ENCODE peak calls at places on chromosomes 4 and X, in six cellular contexts. T is GM12878, I is A549, S is endothelial cell of umbilical vein, X is HepG2, M is K562. V is an unnamed sample.
A peak's percentile ranks its signal among the peaks of the same experiment; 100 is the strongest.

GRCh38 chr4:27198246-27198645 is 337.6 kb downstream of the STIM2 start:
- DNase-seq in T (no peak), I (no peak), S (no peak), X (no peak), M (no peak), V (no peak)

GRCh38 chrX:135170468-135170867 is 730 bp downstream of the CT55 start:
- DNase-seq in T (no peak), I (no peak), S (no peak), X (no peak), M (peak; percentile 12), V (no peak)

GRCh38 chrX:99091459-99091858 is 1318.6 kb downstream of the PCDH19 start:
- DNase-seq in T (no peak), I (no peak), S (no peak), X (no peak), M (no peak), V (no peak)

GRCh38 chrX:72020788-72021187 is 110.1 kb downstream of the NHSL2 start:
- DNase-seq in T (peak; percentile 26), I (no peak), S (no peak), X (no peak), M (no peak), V (peak; percentile 11)

GRCh38 chr4:73451404-73451803 is 15.4 kb downstream of the AFP start:
- DNase-seq in T (no peak), I (no peak), S (no peak), X (no peak), M (no peak), V (no peak)

GRCh38 chr4:148574502-148574901 is 132.3 kb upstream of the NR3C2 start:
- DNase-seq in T (no peak), I (no peak), S (no peak), X (no peak), M (no peak), V (no peak)

GRCh38 chr4:4203688-4204400 is 22.9 kb downstream of the OTOP1 start:
- DNase-seq in T (no peak), I (no peak), S (no peak), X (no peak), M (no peak), V (no peak)

GRCh38 chr4:147136308-147136707 is 190.6 kb upstream of the TTC29 start:
- DNase-seq in T (no peak), I (no peak), S (no peak), X (no peak), M (no peak), V (no peak)

GRCh38 chr4:176001171-176002006 is 64.3 kb upstream of the WDR17 start:
- DNase-seq in T (no peak), I (peak; percentile 5), S (peak; percentile 28), X (no peak), M (no peak), V (no peak)

GRCh38 chr4:37885496-37885895 is 5.4 kb upstream of the TBC1D1 start:
- DNase-seq in T (no peak), I (no peak), S (no peak), X (no peak), M (no peak), V (peak; percentile 54)

GRCh38 chr4:124433500-124433899 is 279.0 kb downstream of the ANKRD50 start:
- DNase-seq in T (no peak), I (no peak), S (peak; percentile 76), X (no peak), M (no peak), V (no peak)

GRCh38 chr4:88442636-88443260 is 14.2 kb upstream of the HERC5 start:
- DNase-seq in T (no peak), I (no peak), S (no peak), X (no peak), M (peak; percentile 11), V (peak; percentile 21)

GRCh38 chr4:56235714-56236113 is 151.6 kb downstream of the AASDH start:
- DNase-seq in T (no peak), I (no peak), S (no peak), X (no peak), M (no peak), V (no peak)

GRCh38 chr4:117560329-117560728 is 474.0 kb upstream of the NDST3 start:
- DNase-seq in T (no peak), I (no peak), S (peak; percentile 11), X (no peak), M (no peak), V (peak; percentile 6)

GRCh38 chr4:123234966-123235365 is 161.6 kb upstream of the SPRY1 start:
- DNase-seq in T (no peak), I (no peak), S (no peak), X (no peak), M (no peak), V (no peak)

GRCh38 chrX:45762699-45763647 is 562.3 kb upstream of the DIPK2B start:
- DNase-seq in T (peak; percentile 45), I (no peak), S (peak; percentile 44), X (no peak), M (no peak), V (peak; percentile 57)
- TF ChIP-seq POLR2A in T (no peak), I (no peak), S (no peak), X (no peak), M (no peak), V (no peak)

DNA sequence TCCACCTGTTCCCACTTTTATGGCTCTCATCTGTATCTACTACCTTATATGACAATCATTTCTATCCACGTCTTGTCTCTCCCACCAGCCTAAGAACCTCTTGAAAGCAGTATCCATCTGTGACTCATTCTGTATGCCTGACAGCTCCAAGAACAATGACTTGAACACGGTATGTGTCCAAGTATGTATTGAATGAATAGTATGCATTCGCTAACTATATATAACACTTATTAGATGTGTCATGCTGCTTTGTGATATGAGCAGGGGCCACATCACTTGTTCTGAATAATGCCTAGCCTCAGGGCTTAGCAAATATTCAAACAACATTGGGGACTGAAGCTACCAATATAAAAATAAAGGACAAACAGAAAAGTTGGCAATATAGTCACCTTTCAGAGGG is 4.9 kb downstream of the OPHN1 start:
- DNase-seq in T (no peak), I (no peak), S (peak; percentile 6), X (no peak), M (no peak), V (no peak)
- TF ChIP-seq MAX in T (no peak), I (no peak), S (no peak), X (no peak), M (no peak), V (no peak)

GRCh38 chr4:110022457-110022856 is 109.8 kb downstream of the EGF start:
- DNase-seq in T (no peak), I (no peak), S (no peak), X (no peak), M (no peak), V (no peak)
- TF ChIP-seq MYC in T (no peak), I (no peak), S (no peak), X (no peak), M (no peak), V (no peak)

GRCh38 chrX:11758400-11759171 is 549 bp downstream of the MSL3 start:
- DNase-seq in T (no peak), I (peak; percentile 70), S (peak; percentile 78), X (peak; percentile 60), M (peak; percentile 88), V (peak; percentile 83)
- TF ChIP-seq POLR2A in T (no peak), I (peak; percentile 54), S (no peak), X (no peak), M (peak; percentile 54), V (no peak)

GRCh38 chr4:158159054-158159717 is 13.6 kb downstream of the GASK1B start:
- DNase-seq in T (no peak), I (no peak), S (peak; percentile 86), X (no peak), M (no peak), V (no peak)

GRCh38 chr4:158162637-158163036 is 10.2 kb downstream of the GASK1B start:
- DNase-seq in T (no peak), I (peak; percentile 17), S (peak; percentile 78), X (no peak), M (no peak), V (no peak)

GRCh38 chr4:158161561-158162354 is 11.1 kb downstream of the GASK1B start:
- DNase-seq in T (no peak), I (peak; percentile 21), S (peak; percentile 99), X (no peak), M (no peak), V (no peak)

GRCh38 chr4:158157412-158157811 is 15.4 kb downstream of the GASK1B start:
- DNase-seq in T (no peak), I (no peak), S (peak; percentile 31), X (peak; percentile 7), M (no peak), V (no peak)

DNA sequence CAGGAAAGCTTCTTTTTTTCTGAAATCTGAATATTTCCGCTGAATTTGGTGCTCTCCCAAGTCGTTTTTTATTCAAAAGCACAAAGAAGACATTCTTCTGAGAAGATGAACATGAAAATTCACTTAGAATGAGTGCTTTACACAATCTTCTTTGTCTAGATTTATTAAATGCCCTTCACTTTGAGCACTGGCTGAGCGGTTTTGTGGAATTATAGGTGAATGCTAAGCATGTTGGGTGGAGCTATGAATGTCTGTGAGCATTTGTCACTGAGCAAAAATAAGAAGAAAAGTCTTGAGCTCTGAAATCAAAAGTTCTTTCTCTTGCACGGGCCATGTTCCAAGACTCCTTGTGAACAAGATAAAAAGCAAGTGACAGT is 13.1 kb downstream of the GASK1B start:
- DNase-seq in T (no peak), I (no peak), S (peak; percentile 35), X (no peak), M (no peak), V (no peak)
- TF ChIP-seq MAX in T (no peak), I (no peak), S (no peak), X (no peak), M (no peak), V (no peak)

V was measured in NB4.